ENCODE peak calls at places on chromosomes 5 and 9, in seven cellular contexts. D is 8988T; U is B cell; N is NCI-H82; A is ACHN; B is activated naive CD4-positive, alpha-beta T cell treated with anti-CD3 and anti-CD28 coated beads, Interleukin-2, amount 50 U/mL, for 16 hours; G is SW480. W is an unnamed sample.

GRCh38 chr5:82447913-82448312 is 169.8 kb upstream of the RPS23 start:
- DNase-seq in A (no peak), D (no peak), U (no peak), N (no peak), B (no peak), G (no peak), W (no peak)

GRCh38 chr5:157347301-157348048 is 81.6 kb downstream of the CYFIP2 start:
- DNase-seq in U (no peak), G (no peak), N (no peak), A (no peak), D (no peak), B (no peak), W (no peak)

GRCh38 chr5:140113180-140113698 is 670 bp upstream of the PURA start:
- DNase-seq in A (no peak), D (peak; percentile 21), U (no peak), G (no peak), B (peak; percentile 27), N (peak; percentile 74), W (no peak)

GRCh38 chr9:3526903-3527652 is 1.3 kb upstream of the RFX3 start:
- DNase-seq in G (peak; percentile 61), A (peak; percentile 41), D (no peak), B (no peak), U (no peak), N (peak; percentile 80), W (peak; percentile 82)

GRCh38 chr5:79133121-79133656 is 21.6 kb downstream of the BHMT start:
- DNase-seq in A (peak; percentile 64), N (peak; percentile 83), B (no peak), D (no peak), U (no peak), G (peak; percentile 50), W (no peak)

GRCh38 chr5:72558383-72558782 is 51.2 kb upstream of the ZNF366 start:
- DNase-seq in G (no peak), D (no peak), U (no peak), A (no peak), N (peak; percentile 84), B (no peak), W (no peak)

GRCh38 chr9:131530546-131530929 is 525 bp downstream of the UCK1 start:
- DNase-seq in U (no peak), A (peak; percentile 56), G (peak; percentile 33), B (no peak), D (peak; percentile 91), N (peak; percentile 68), W (no peak)

GRCh38 chr5:128254789-128255188 is 171.2 kb downstream of the SLC12A2 start:
- DNase-seq in A (no peak), D (no peak), U (no peak), G (no peak), N (no peak), B (no peak), W (no peak)

GRCh38 chr9:128420060-128420650 is 502 bp upstream of the CERCAM start:
- DNase-seq in A (peak; percentile 70), U (peak; percentile 68), G (peak; percentile 67), D (peak; percentile 73), N (peak; percentile 84), B (peak; percentile 62), W (peak; percentile 49)

GRCh38 chr9:4397917-4398316 is 92.4 kb upstream of the SLC1A1 start:
- DNase-seq in N (no peak), G (no peak), A (no peak), D (no peak), B (no peak), U (no peak), W (no peak)

GRCh38 chr9:3285365-3286161 is 240.2 kb downstream of the RFX3 start:
- DNase-seq in B (no peak), D (no peak), A (no peak), G (no peak), U (no peak), N (no peak), W (no peak)

GRCh38 chr9:38035873-38036272 is 33.2 kb downstream of the SHB start:
- DNase-seq in G (peak; percentile 53), B (no peak), A (peak; percentile 71), D (peak; percentile 52), N (no peak), U (no peak), W (no peak)

GRCh38 chr5:116577064-116577788 is 2.6 kb upstream of the SEMA6A start:
- DNase-seq in D (no peak), A (no peak), G (no peak), B (no peak), N (no peak), U (no peak), W (no peak)

GRCh38 chr9:116156621-116157314 is 3.2 kb downstream of the PAPPA start:
- DNase-seq in G (no peak), A (peak; percentile 47), D (no peak), N (peak; percentile 88), B (no peak), U (no peak), W (no peak)

GRCh38 chr9:134422301-134422700 is 96.0 kb downstream of the RXRA start:
- DNase-seq in D (peak; percentile 84), U (no peak), N (no peak), B (no peak), G (peak; percentile 74), A (no peak), W (no peak)

GRCh38 chr9:113992276-113992951 is 85.7 kb downstream of the AMBP start:
- DNase-seq in G (no peak), D (no peak), N (no peak), A (no peak), U (no peak), B (no peak), W (no peak)

GRCh38 chr9:122931851-122932199 is 513 bp upstream of the ZBTB26 start:
- DNase-seq in N (no peak), A (peak; percentile 39), D (no peak), B (no peak), G (peak; percentile 60), U (no peak), W (no peak)

GRCh38 chr5:38443390-38443789 is 113.1 kb downstream of the LIFR start:
- DNase-seq in G (no peak), B (no peak), U (no peak), D (no peak), N (no peak), A (no peak), W (no peak)

GRCh38 chr9:7148243-7148765 is 390.5 kb downstream of the KDM4C start:
- DNase-seq in U (no peak), N (no peak), B (no peak), A (no peak), D (no peak), G (no peak), W (no peak)

GRCh38 chr5:112917453-112918005 is 4.5 kb downstream of the REEP5 start:
- DNase-seq in N (peak; percentile 45), D (peak; percentile 20), B (peak; percentile 22), G (peak; percentile 16), U (no peak), A (peak; percentile 7), W (no peak)